ENCODE peak calls at places on chromosomes 3 and 15, in five cellular contexts. One of them, this sample, is unnamed.

GRCh38 chr3:56410576-56410975 is 57.7 kb downstream of the ERC2 start:
- DNase-seq in ovary: no peak
- DNase-seq in activated naive CD8-positive, alpha-beta T cell treated with anti-CD3 and anti-CD28 coated beads for 36 hours: no peak
- DNase-seq in tibial artery: no peak
- DNase-seq in CD8-positive, alpha-beta memory T cell: no peak
- DNase-seq in this sample: no peak

GRCh38 chr15:47688573-47689086 is 28.7 kb upstream of the SEMA6D start:
- DNase-seq in ovary: no peak
- DNase-seq in activated naive CD8-positive, alpha-beta T cell treated with anti-CD3 and anti-CD28 coated beads for 36 hours: no peak
- DNase-seq in tibial artery: no peak
- DNase-seq in CD8-positive, alpha-beta memory T cell: no peak
- DNase-seq in this sample: no peak

GRCh38 chr3:42525736-42526345 is 23.4 kb downstream of the VIPR1 start:
- DNase-seq in ovary: no peak
- DNase-seq in activated naive CD8-positive, alpha-beta T cell treated with anti-CD3 and anti-CD28 coated beads for 36 hours: no peak
- DNase-seq in tibial artery: no peak
- DNase-seq in CD8-positive, alpha-beta memory T cell: no peak
- DNase-seq in this sample: no peak

GRCh38 chr3:156216852-156217251 is 96.5 kb downstream of the KCNAB1 start:
- DNase-seq in ovary: no peak
- DNase-seq in activated naive CD8-positive, alpha-beta T cell treated with anti-CD3 and anti-CD28 coated beads for 36 hours: no peak
- DNase-seq in tibial artery: no peak
- DNase-seq in CD8-positive, alpha-beta memory T cell: no peak
- DNase-seq in this sample: no peak

GRCh38 chr15:78992416-78993256 is 47.8 kb upstream of the CTSH start:
- DNase-seq in ovary: no peak
- DNase-seq in activated naive CD8-positive, alpha-beta T cell treated with anti-CD3 and anti-CD28 coated beads for 36 hours: no peak
- DNase-seq in tibial artery: peak
- DNase-seq in CD8-positive, alpha-beta memory T cell: no peak
- DNase-seq in this sample: no peak

GRCh38 chr15:73464602-73465001 is 21.6 kb downstream of the REC114 start:
- DNase-seq in ovary: no peak
- DNase-seq in activated naive CD8-positive, alpha-beta T cell treated with anti-CD3 and anti-CD28 coated beads for 36 hours: no peak
- DNase-seq in tibial artery: no peak
- DNase-seq in CD8-positive, alpha-beta memory T cell: no peak
- DNase-seq in this sample: no peak

GRCh38 chr3:110815008-110815583 is 256.5 kb upstream of the NECTIN3 start:
- DNase-seq in ovary: no peak
- DNase-seq in activated naive CD8-positive, alpha-beta T cell treated with anti-CD3 and anti-CD28 coated beads for 36 hours: no peak
- DNase-seq in tibial artery: no peak
- DNase-seq in CD8-positive, alpha-beta memory T cell: no peak
- DNase-seq in this sample: no peak

GRCh38 chr15:94582368-94582767 is 351.0 kb downstream of the MCTP2 start:
- DNase-seq in ovary: no peak
- DNase-seq in activated naive CD8-positive, alpha-beta T cell treated with anti-CD3 and anti-CD28 coated beads for 36 hours: no peak
- DNase-seq in tibial artery: no peak
- DNase-seq in CD8-positive, alpha-beta memory T cell: no peak
- DNase-seq in this sample: peak

GRCh38 chr15:49831206-49831965 is 210.5 kb downstream of the DTWD1 start:
- DNase-seq in ovary: no peak
- DNase-seq in activated naive CD8-positive, alpha-beta T cell treated with anti-CD3 and anti-CD28 coated beads for 36 hours: no peak
- DNase-seq in tibial artery: peak
- DNase-seq in CD8-positive, alpha-beta memory T cell: no peak
- DNase-seq in this sample: no peak

GRCh38 chr3:48125026-48125704 is 63.1 kb downstream of the CDC25A start:
- DNase-seq in ovary: peak
- DNase-seq in activated naive CD8-positive, alpha-beta T cell treated with anti-CD3 and anti-CD28 coated beads for 36 hours: no peak
- DNase-seq in tibial artery: no peak
- DNase-seq in CD8-positive, alpha-beta memory T cell: no peak
- DNase-seq in this sample: no peak

GRCh38 chr3:139110072-139110830 is 65.6 kb upstream of the PRR23C start:
- DNase-seq in ovary: no peak
- DNase-seq in activated naive CD8-positive, alpha-beta T cell treated with anti-CD3 and anti-CD28 coated beads for 36 hours: no peak
- DNase-seq in tibial artery: no peak
- DNase-seq in CD8-positive, alpha-beta memory T cell: no peak
- DNase-seq in this sample: peak

This sample was measured in mucosa of gallbladder.